ENCODE peak calls at places on chromosomes 16 and 17, in six cellular contexts. K is A549, Y is cardiac fibroblast, S is tibial nerve, J is fibroblast of lung, V is cardiac muscle cell. L is an unnamed sample.

GRCh38 chr17:14289162-14289561 is 11.7 kb upstream of the HS3ST3B1 start:
- DNase-seq in K (no peak), Y (no peak), S (no peak), J (no peak), V (no peak), L (peak)

GRCh38 chr17:38341035-38341721 is 2.6 kb downstream of the GPR179 start:
- DNase-seq in K (no peak), Y (peak), S (peak), J (no peak), V (peak), L (no peak)

GRCh38 chr16:26027060-26027459 is 335.3 kb downstream of the HS3ST4 start:
- DNase-seq in K (no peak), Y (no peak), S (no peak), J (no peak), V (no peak), L (no peak)

GRCh38 chr17:45221997-45222272 is 250 bp downstream of the FMNL1 start:
- DNase-seq in K (no peak), Y (no peak), S (no peak), J (no peak), V (no peak), L (no peak)

GRCh38 chr16:84603115-84603816 is 14.6 kb downstream of the COTL1 start:
- DNase-seq in K (peak), Y (peak), S (peak), J (peak), V (no peak), L (peak)

GRCh38 chr16:54446639-54447038 is 160.1 kb upstream of the IRX3 start:
- DNase-seq in K (peak), Y (peak), S (peak), J (peak), V (no peak), L (peak)

GRCh38 chr17:56009795-56010715 is 143.2 kb upstream of the ANKFN1 start:
- DNase-seq in K (no peak), Y (no peak), S (no peak), J (no peak), V (peak), L (peak)

GRCh38 chr17:14197582-14197981 is 39.1 kb downstream of the CDRT15 start:
- DNase-seq in K (no peak), Y (no peak), S (no peak), J (no peak), V (no peak), L (no peak)

GRCh38 chr17:63697341-63698286 is 2.3 kb downstream of the LIMD2 start:
- DNase-seq in K (peak), Y (peak), S (no peak), J (no peak), V (no peak), L (peak)

GRCh38 chr17:61461967-61462733 is 9.9 kb downstream of the TBX4 start:
- DNase-seq in K (no peak), Y (no peak), S (no peak), J (no peak), V (no peak), L (no peak)

GRCh38 chr17:34840758-34841157 is 120.5 kb downstream of the CCT6B start:
- DNase-seq in K (no peak), Y (no peak), S (no peak), J (no peak), V (no peak), L (no peak)

GRCh38 chr16:73054732-73055481 is 7.0 kb upstream of the ZFHX3 start:
- DNase-seq in K (peak), Y (peak), S (no peak), J (peak), V (no peak), L (peak)

GRCh38 chr16:14658063-14658462 is 25.3 kb downstream of the BFAR start:
- DNase-seq in K (no peak), Y (no peak), S (no peak), J (no peak), V (no peak), L (no peak)

GRCh38 chr17:81808778-81809555 is 5.0 kb downstream of the GCGR start:
- DNase-seq in K (no peak), Y (no peak), S (no peak), J (no peak), V (no peak), L (no peak)

GRCh38 chr16:28211758-28212531 is at the start of gene XPO6:
- DNase-seq in K (peak), Y (peak), S (peak), J (peak), V (peak), L (peak)

GRCh38 chr16:67539691-67540635 is 11.3 kb downstream of the RIPOR1 start:
- DNase-seq in K (no peak), Y (no peak), S (no peak), J (no peak), V (no peak), L (no peak)

GRCh38 chr17:79650861-79651260 is 40.0 kb upstream of the RBFOX3 start:
- DNase-seq in K (no peak), Y (no peak), S (no peak), J (no peak), V (no peak), L (no peak)

GRCh38 chr17:80586464-80587228 is 42.0 kb downstream of the RPTOR start:
- DNase-seq in K (no peak), Y (no peak), S (no peak), J (peak), V (no peak), L (no peak)

GRCh38 chr17:82424001-82424862 is 5.8 kb upstream of the OGFOD3 start:
- DNase-seq in K (peak), Y (peak), S (peak), J (peak), V (peak), L (peak)

GRCh38 chr16:86579268-86580062 is 1.1 kb downstream of the FOXL1 start:
- DNase-seq in K (no peak), Y (peak), S (no peak), J (no peak), V (no peak), L (no peak)
- H3K4me3 ChIP-seq in K (no peak), Y (peak), S (peak), J (peak), V (peak), L (peak)

DNA sequence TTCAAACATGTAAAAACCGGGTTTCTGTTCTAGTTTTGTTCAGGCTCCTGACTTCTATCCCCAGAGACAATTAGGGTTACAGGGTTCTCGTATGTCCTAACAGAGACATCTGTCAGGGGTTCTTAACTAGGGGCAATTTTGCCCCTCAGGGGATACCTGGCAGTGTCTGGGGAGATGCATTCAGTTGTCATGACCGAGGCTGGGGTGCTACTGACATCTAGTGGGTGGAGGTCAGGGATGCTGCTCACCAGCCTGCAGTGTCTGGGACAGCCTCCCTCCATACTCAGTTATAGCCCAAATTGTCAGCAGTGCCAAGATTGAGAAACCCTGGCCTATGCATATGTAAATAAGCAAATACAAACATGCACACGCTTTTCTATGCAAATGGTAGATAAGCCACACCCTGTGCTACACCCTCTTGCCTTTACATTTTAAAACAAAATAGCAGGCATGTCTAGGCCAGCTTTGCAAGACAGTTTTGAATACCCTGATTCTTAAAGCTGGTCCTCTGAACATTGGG is 37.4 kb downstream of the CLEC16A start:
- DNase-seq in K (peak), Y (no peak), S (no peak), J (peak), V (no peak), L (no peak)
- TF ChIP-seq CTCF in K (peak), Y (peak), S (no peak), J (peak), V (peak), L (peak)

GRCh38 chr17:7174603-7175362 is 4.4 kb downstream of the ASGR1 start:
- DNase-seq in K (no peak), Y (no peak), S (no peak), J (no peak), V (no peak), L (no peak)
- H3K4me3 ChIP-seq in K (no peak), Y (no peak), S (no peak), J (no peak), V (no peak), L (no peak)

GRCh38 chr16:71249399-71249798 is 18.9 kb upstream of the HYDIN start:
- DNase-seq in K (no peak), Y (no peak), S (no peak), J (no peak), V (no peak), L (no peak)
- TF ChIP-seq CTCF in K (no peak), Y (no peak), S (no peak), J (no peak), V (no peak), L (no peak)

GRCh38 chr17:50055055-50055425 is 870 bp upstream of the ITGA3 start:
- DNase-seq in K (peak), Y (no peak), S (no peak), J (peak), V (peak), L (no peak)
- H3K4me3 ChIP-seq in K (peak), Y (peak), S (peak), J (peak), V (peak), L (peak)

GRCh38 chr16:30022887-30023286 is at the start of gene C16orf92:
- DNase-seq in K (no peak), Y (no peak), S (no peak), J (no peak), V (no peak), L (no peak)

GRCh38 chr16:30017277-30017656 is 5.7 kb upstream of the C16orf92 start:
- DNase-seq in K (no peak), Y (no peak), S (no peak), J (no peak), V (no peak), L (no peak)

GRCh38 chr16:30023586-30023985 is 588 bp downstream of the C16orf92 start:
- DNase-seq in K (no peak), Y (no peak), S (no peak), J (no peak), V (no peak), L (no peak)

GRCh38 chr16:30016555-30017276 is 5.9 kb upstream of the DOC2A start:
- DNase-seq in K (no peak), Y (no peak), S (no peak), J (no peak), V (no peak), L (no peak)

DNA sequence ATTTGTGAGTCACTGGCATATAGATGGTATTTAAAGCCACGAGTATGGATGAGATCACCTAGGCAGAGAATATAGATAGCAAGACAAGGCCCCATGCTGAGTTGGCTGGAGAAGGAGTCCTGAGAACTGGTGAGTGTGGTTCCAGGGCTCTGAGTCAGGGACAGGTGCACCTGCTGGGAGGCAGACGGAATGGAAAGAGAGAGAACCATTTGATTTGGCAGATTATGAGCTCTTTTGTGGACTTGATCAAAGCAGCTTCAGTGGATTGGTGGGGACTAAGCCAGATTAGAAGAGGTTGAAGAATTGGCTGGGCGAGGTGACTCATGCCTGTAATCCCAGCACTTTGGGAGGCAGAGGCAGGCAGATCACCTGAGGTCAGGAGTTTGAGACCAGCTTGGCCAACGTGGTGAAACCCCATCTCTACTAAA is 4.3 kb upstream of the C16orf92 start:
- DNase-seq in K (no peak), Y (peak), S (no peak), J (no peak), V (no peak), L (no peak)
- TF ChIP-seq CTCF in K (no peak), Y (no peak), S (no peak), J (no peak), V (no peak), L (no peak)

GRCh38 chr17:40356906-40357861 is 7.4 kb downstream of the GJD3 start:
- DNase-seq in K (no peak), Y (no peak), S (no peak), J (no peak), V (no peak), L (no peak)

GRCh38 chr17:40360091-40360490 is 4.4 kb downstream of the GJD3 start:
- DNase-seq in K (no peak), Y (no peak), S (no peak), J (no peak), V (no peak), L (no peak)

GRCh38 chr17:40355804-40356758 is 8.5 kb downstream of the GJD3 start:
- DNase-seq in K (no peak), Y (no peak), S (no peak), J (no peak), V (no peak), L (no peak)

GRCh38 chr17:40361063-40361924 is 3.2 kb downstream of the GJD3 start:
- DNase-seq in K (no peak), Y (no peak), S (no peak), J (no peak), V (no peak), L (no peak)

GRCh38 chr17:40358323-40359038 is 6.1 kb downstream of the GJD3 start:
- DNase-seq in K (peak), Y (peak), S (peak), J (peak), V (peak), L (peak)
- H3K4me3 ChIP-seq in K (peak), Y (no peak), S (no peak), J (peak), V (no peak), L (peak)

GRCh38 chr17:27332485-27333409 is 38.8 kb downstream of the WSB1 start:
- DNase-seq in K (peak), Y (peak), S (peak), J (peak), V (peak), L (peak)
- TF ChIP-seq CTCF in K (peak), Y (peak), S (peak), J (peak), V (peak), L (peak)

GRCh38 chr17:1943432-1943802 is 81.7 kb downstream of the RTN4RL1 start:
- DNase-seq in K (no peak), Y (no peak), S (no peak), J (no peak), V (no peak), L (no peak)
- H3K4me3 ChIP-seq in K (no peak), Y (no peak), S (no peak), J (no peak), V (no peak), L (no peak)

GRCh38 chr17:51638909-51639308 is 378.6 kb downstream of the UTP18 start:
- DNase-seq in K (no peak), Y (no peak), S (no peak), J (no peak), V (no peak), L (no peak)

GRCh38 chr17:51636291-51636690 is 375.9 kb downstream of the UTP18 start:
- DNase-seq in K (peak), Y (no peak), S (no peak), J (no peak), V (no peak), L (no peak)

GRCh38 chr17:51641999-51642398 is 381.7 kb downstream of the UTP18 start:
- DNase-seq in K (no peak), Y (no peak), S (no peak), J (no peak), V (no peak), L (no peak)

GRCh38 chr17:51643702-51644490 is 383.6 kb downstream of the UTP18 start:
- DNase-seq in K (peak), Y (no peak), S (no peak), J (no peak), V (no peak), L (no peak)

GRCh38 chr17:51640108-51640622 is 379.8 kb downstream of the UTP18 start:
- DNase-seq in K (peak), Y (peak), S (no peak), J (no peak), V (no peak), L (no peak)
- TF ChIP-seq CTCF in K (peak), Y (no peak), S (no peak), J (no peak), V (no peak), L (peak)